ENCODE peak calls at places on chromosomes 6 and 20, in five cellular contexts. V is neural crest cell, L is cardiac fibroblast, A is OCI-LY7, X is lower lobe of right lung. T is an unnamed sample.

GRCh38 chr6:130826442-130827246 is 562 bp upstream of the SMLR1 start:
- DNase-seq in V (no peak), L (no peak), A (no peak), X (no peak), T (no peak)

GRCh38 chr6:166752097-166752496 is 125.0 kb upstream of the RPS6KA2 start:
- DNase-seq in V (no peak), L (no peak), A (no peak), X (no peak), T (no peak)

GRCh38 chr6:169976301-169977081 is 225.1 kb downstream of the ERMARD start:
- DNase-seq in V (no peak), L (no peak), A (no peak), X (peak), T (no peak)

GRCh38 chr6:45928721-45929305 is 86.8 kb downstream of the CLIC5 start:
- DNase-seq in V (no peak), L (no peak), A (no peak), X (no peak), T (no peak)

GRCh38 chr6:2862712-2863174 is 21.1 kb upstream of the SERPINB1 start:
- DNase-seq in V (no peak), L (no peak), A (peak), X (no peak), T (no peak)

GRCh38 chr20:54468082-54468481 is 7.3 kb upstream of the DOK5 start:
- DNase-seq in V (no peak), L (no peak), A (no peak), X (no peak), T (no peak)

GRCh38 chr20:48339986-48340884 is 487.6 kb downstream of the PREX1 start:
- DNase-seq in V (no peak), L (no peak), A (no peak), X (no peak), T (no peak)

GRCh38 chr6:131519670-131520436 is 53.2 kb upstream of the ARG1 start:
- DNase-seq in V (peak), L (peak), A (peak), X (no peak), T (peak)

GRCh38 chr6:23890543-23891227 is 235.3 kb upstream of the NRSN1 start:
- DNase-seq in V (no peak), L (no peak), A (no peak), X (no peak), T (no peak)

GRCh38 chr6:20426177-20427082 is 24.8 kb downstream of the E2F3 start:
- DNase-seq in V (no peak), L (no peak), A (no peak), X (no peak), T (no peak)

GRCh38 chr6:14881399-14881798 is 364.5 kb upstream of the JARID2 start:
- DNase-seq in V (no peak), L (peak), A (no peak), X (no peak), T (peak)

GRCh38 chr6:49787176-49787575 is at the start of gene PGK2:
- DNase-seq in V (no peak), L (no peak), A (peak), X (no peak), T (no peak)

GRCh38 chr20:44761423-44761822 is 15.8 kb downstream of the KCNK15 start:
- DNase-seq in V (no peak), L (peak), A (no peak), X (no peak), T (no peak)

GRCh38 chr20:60764328-60764727 is 487.7 kb upstream of the CDH4 start:
- DNase-seq in V (no peak), L (no peak), A (no peak), X (no peak), T (no peak)

GRCh38 chr20:4811661-4812181 is 90.0 kb downstream of the PRND start:
- DNase-seq in V (no peak), L (no peak), A (peak), X (peak), T (no peak)

GRCh38 chr20:61655591-61655990 is 403.5 kb downstream of the CDH4 start:
- DNase-seq in V (no peak), L (no peak), A (no peak), X (peak), T (no peak)

GRCh38 chr6:10412165-10412947 is 2.5 kb downstream of the TFAP2A start:
- DNase-seq in V (no peak), L (peak), A (peak), X (peak), T (peak)

GRCh38 chr6:33277663-33278391 is 904 bp downstream of the B3GALT4 start:
- DNase-seq in V (no peak), L (no peak), A (peak), X (no peak), T (no peak)

GRCh38 chr6:140970485-140970884 is 1162.2 kb upstream of the GJE1 start:
- DNase-seq in V (no peak), L (peak), A (no peak), X (no peak), T (peak)

GRCh38 chr6:5121956-5122355 is 36.8 kb downstream of the PPP1R3G start:
- DNase-seq in V (no peak), L (no peak), A (no peak), X (no peak), T (no peak)

GRCh38 chr6:140601409-140601808 is 1227.0 kb upstream of the CITED2 start:
- DNase-seq in V (no peak), L (no peak), A (no peak), X (no peak), T (no peak)

GRCh38 chr20:57263127-57263609 is 3.3 kb downstream of the BMP7 start:
- DNase-seq in V (no peak), L (no peak), A (no peak), X (no peak), T (no peak)

GRCh38 chr6:90719321-90720195 is 132.7 kb upstream of the MAP3K7 start:
- DNase-seq in V (no peak), L (no peak), A (no peak), X (no peak), T (no peak)

GRCh38 chr20:44848254-44849015 is 37.1 kb upstream of the YWHAB start:
- DNase-seq in V (no peak), L (no peak), A (no peak), X (no peak), T (no peak)

GRCh38 chr6:71080151-71080550 is 123.3 kb upstream of the B3GAT2 start:
- DNase-seq in V (no peak), L (no peak), A (no peak), X (no peak), T (no peak)

GRCh38 chr6:21804941-21805610 is 211.5 kb downstream of the SOX4 start:
- DNase-seq in V (no peak), L (peak), A (no peak), X (no peak), T (no peak)

GRCh38 chr6:41428402-41428994 is 93.1 kb downstream of the NCR2 start:
- DNase-seq in V (no peak), L (no peak), A (no peak), X (no peak), T (no peak)

GRCh38 chr6:41425511-41425910 is 90.1 kb downstream of the NCR2 start:
- DNase-seq in V (no peak), L (no peak), A (no peak), X (no peak), T (no peak)

GRCh38 chr6:41427642-41428401 is 92.4 kb downstream of the NCR2 start:
- DNase-seq in V (peak), L (no peak), A (no peak), X (peak), T (no peak)

GRCh38 chr6:41426438-41426851 is 91.0 kb downstream of the NCR2 start:
- DNase-seq in V (no peak), L (no peak), A (peak), X (no peak), T (no peak)

GRCh38 chr6:41426888-41427641 is 91.7 kb downstream of the NCR2 start:
- DNase-seq in V (no peak), L (no peak), A (no peak), X (no peak), T (no peak)
- TF ChIP-seq CTCF in V (no peak), L (no peak), A (no peak), X (no peak), T (no peak)

DNA sequence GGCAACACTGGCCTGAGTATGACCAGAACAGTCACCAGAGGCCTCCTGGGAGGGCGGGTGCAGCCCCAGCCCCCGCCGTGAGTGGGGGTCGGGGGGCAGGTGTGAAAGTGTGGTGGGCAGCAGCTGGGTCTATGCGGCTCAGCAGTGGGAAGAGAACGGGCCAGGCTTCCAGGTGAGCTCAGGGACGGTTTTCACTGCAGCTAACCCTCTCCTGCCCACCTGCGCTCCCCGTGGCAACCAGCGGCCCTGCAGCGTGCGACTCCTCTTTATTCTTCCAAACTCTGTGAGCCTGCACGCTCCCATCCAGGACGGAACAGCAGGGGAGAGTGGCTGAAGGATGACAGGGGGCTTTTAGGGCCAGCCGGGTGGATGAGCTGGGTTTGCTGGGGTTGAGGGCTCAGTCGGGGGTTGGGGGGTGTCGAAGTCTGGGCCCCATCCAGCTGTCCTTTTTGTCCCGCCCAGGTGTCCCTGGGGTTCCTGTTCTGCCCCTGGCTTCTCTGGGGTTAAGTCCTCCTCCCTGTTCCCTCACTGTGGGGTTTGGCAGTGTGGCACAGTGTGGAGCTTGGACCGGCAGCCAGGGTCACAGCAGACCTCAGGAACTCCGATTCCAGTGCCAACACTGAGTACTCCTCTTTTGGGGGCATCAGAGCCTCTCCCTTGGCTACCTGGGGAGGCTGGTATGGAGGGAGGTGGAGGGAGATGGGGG is 859 bp upstream of the BIRC7 start:
- DNase-seq in V (no peak), L (peak), A (peak), X (no peak), T (no peak)
- TF ChIP-seq CTCF in V (peak), L (peak), A (peak), X (peak), T (peak)

GRCh38 chr6:13397359-13398080 is 69.2 kb upstream of the TBC1D7 start:
- DNase-seq in V (no peak), L (no peak), A (peak), X (peak), T (no peak)
- TF ChIP-seq CTCF in V (peak), L (peak), A (peak), X (no peak), T (peak)

GRCh38 chr6:116971959-116972358 is 94.9 kb downstream of the RFX6 start:
- DNase-seq in V (peak), L (peak), A (peak), X (no peak), T (peak)

GRCh38 chr6:116966675-116967576 is 89.9 kb downstream of the RFX6 start:
- DNase-seq in V (no peak), L (no peak), A (no peak), X (no peak), T (no peak)

GRCh38 chr6:116974526-116974925 is 97.5 kb downstream of the RFX6 start:
- DNase-seq in V (no peak), L (no peak), A (no peak), X (no peak), T (no peak)

GRCh38 chr6:116973992-116974391 is 97.0 kb downstream of the RFX6 start:
- DNase-seq in V (no peak), L (no peak), A (no peak), X (no peak), T (no peak)

GRCh38 chr6:116969211-116969863 is 92.3 kb downstream of the RFX6 start:
- DNase-seq in V (peak), L (peak), A (peak), X (no peak), T (peak)
- TF ChIP-seq CTCF in V (peak), L (peak), A (peak), X (peak), T (peak)

DNA sequence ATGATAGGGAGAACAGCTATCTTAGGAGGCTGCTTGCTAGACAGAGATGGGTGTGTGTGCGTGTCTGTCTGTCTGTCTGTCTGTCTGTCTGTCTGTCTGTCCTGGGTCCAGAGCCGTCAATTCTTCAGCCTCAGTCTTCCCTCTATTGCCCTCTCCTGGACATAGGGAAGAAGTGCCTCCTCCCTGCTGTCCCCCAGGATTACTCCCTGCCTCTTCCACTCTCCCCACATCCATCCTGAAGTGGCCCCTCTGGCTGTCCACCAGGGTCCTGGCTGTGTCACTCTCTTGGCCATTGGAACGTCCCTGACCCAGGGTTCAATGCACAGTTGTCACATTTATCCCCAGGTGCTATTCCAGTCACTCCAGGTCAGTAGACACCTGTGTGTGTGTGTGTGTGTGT is 10.2 kb downstream of the TREML2 start:
- DNase-seq in V (no peak), L (no peak), A (no peak), X (no peak), T (no peak)
- TF ChIP-seq CTCF in V (no peak), L (no peak), A (no peak), X (no peak), T (no peak)

GRCh38 chr20:10984294-10984693 is 310.5 kb upstream of the JAG1 start:
- DNase-seq in V (no peak), L (no peak), A (no peak), X (no peak), T (no peak)

GRCh38 chr20:10978019-10978702 is 304.4 kb upstream of the JAG1 start:
- DNase-seq in V (no peak), L (no peak), A (no peak), X (no peak), T (no peak)

GRCh38 chr20:10982692-10983091 is 308.9 kb upstream of the JAG1 start:
- DNase-seq in V (no peak), L (peak), A (no peak), X (no peak), T (peak)

GRCh38 chr20:10978713-10979112 is 304.9 kb upstream of the JAG1 start:
- DNase-seq in V (peak), L (no peak), A (no peak), X (no peak), T (no peak)
- TF ChIP-seq CTCF in V (no peak), L (no peak), A (no peak), X (no peak), T (no peak)

GRCh38 chr6:44627091-44627878 is 239.8 kb downstream of the CDC5L start:
- DNase-seq in V (no peak), L (no peak), A (no peak), X (peak), T (no peak)
- TF ChIP-seq CTCF in V (no peak), L (no peak), A (no peak), X (no peak), T (no peak)

GRCh38 chr6:43442935-43443334 is 12.4 kb downstream of the DLK2 start:
- DNase-seq in V (no peak), L (no peak), A (no peak), X (no peak), T (no peak)
- TF ChIP-seq CTCF in V (no peak), L (no peak), A (no peak), X (no peak), T (no peak)

GRCh38 chr20:35619196-35620095 is 3.8 kb downstream of the SPAG4 start:
- DNase-seq in V (peak), L (peak), A (peak), X (peak), T (peak)
- TF ChIP-seq CTCF in V (peak), L (peak), A (peak), X (peak), T (peak)

T was measured in HFFc6.